ENCODE peak calls at places on chromosomes 3 and 15, in five cellular contexts. One of them, this sample, is unnamed.

GRCh38 chr3:99384596-99384995 is 253.8 kb upstream of the COL8A1 start:
- DNase-seq in astrocyte of the spinal cord: peak
- DNase-seq in H7: no peak
- DNase-seq in activated naive CD4-positive, alpha-beta T cell treated with anti-CD3 and anti-CD28 coated beads, Interleukin-2, amount 50 U/mL, for 72 hours: no peak
- DNase-seq in activated CD4-positive, alpha-beta T cell treated with anti-CD3 and anti-CD28 coated beads, Interleukin-2, amount 50 U/mL, for 24 hours: no peak
- DNase-seq in this sample: no peak

GRCh38 chr15:98382139-98382538 is 266.2 kb upstream of the IGF1R start:
- DNase-seq in astrocyte of the spinal cord: no peak
- DNase-seq in activated CD4-positive, alpha-beta T cell treated with anti-CD3 and anti-CD28 coated beads, Interleukin-2, amount 50 U/mL, for 24 hours: no peak
- DNase-seq in H7: peak
- DNase-seq in activated naive CD4-positive, alpha-beta T cell treated with anti-CD3 and anti-CD28 coated beads, Interleukin-2, amount 50 U/mL, for 72 hours: no peak
- DNase-seq in this sample: no peak

GRCh38 chr3:32177702-32178198 is 60.7 kb upstream of the CMTM8 start:
- DNase-seq in astrocyte of the spinal cord: peak
- DNase-seq in H7: peak
- DNase-seq in activated CD4-positive, alpha-beta T cell treated with anti-CD3 and anti-CD28 coated beads, Interleukin-2, amount 50 U/mL, for 24 hours: peak
- DNase-seq in activated naive CD4-positive, alpha-beta T cell treated with anti-CD3 and anti-CD28 coated beads, Interleukin-2, amount 50 U/mL, for 72 hours: peak
- DNase-seq in this sample: peak

GRCh38 chr15:50262533-50262932 is 3.0 kb downstream of the HDC start:
- DNase-seq in activated naive CD4-positive, alpha-beta T cell treated with anti-CD3 and anti-CD28 coated beads, Interleukin-2, amount 50 U/mL, for 72 hours: peak
- DNase-seq in H7: no peak
- DNase-seq in astrocyte of the spinal cord: no peak
- DNase-seq in activated CD4-positive, alpha-beta T cell treated with anti-CD3 and anti-CD28 coated beads, Interleukin-2, amount 50 U/mL, for 24 hours: no peak
- DNase-seq in this sample: no peak

GRCh38 chr3:182212479-182213076 is 500.9 kb downstream of the SOX2 start:
- DNase-seq in activated naive CD4-positive, alpha-beta T cell treated with anti-CD3 and anti-CD28 coated beads, Interleukin-2, amount 50 U/mL, for 72 hours: no peak
- DNase-seq in H7: peak
- DNase-seq in astrocyte of the spinal cord: peak
- DNase-seq in activated CD4-positive, alpha-beta T cell treated with anti-CD3 and anti-CD28 coated beads, Interleukin-2, amount 50 U/mL, for 24 hours: no peak
- DNase-seq in this sample: peak

GRCh38 chr15:100101389-100102089 is 240.2 kb downstream of the ADAMTS17 start:
- DNase-seq in activated naive CD4-positive, alpha-beta T cell treated with anti-CD3 and anti-CD28 coated beads, Interleukin-2, amount 50 U/mL, for 72 hours: no peak
- DNase-seq in activated CD4-positive, alpha-beta T cell treated with anti-CD3 and anti-CD28 coated beads, Interleukin-2, amount 50 U/mL, for 24 hours: no peak
- DNase-seq in H7: no peak
- DNase-seq in astrocyte of the spinal cord: no peak
- DNase-seq in this sample: no peak

GRCh38 chr15:60353245-60353940 is 44.4 kb downstream of the ANXA2 start:
- DNase-seq in H7: no peak
- DNase-seq in activated naive CD4-positive, alpha-beta T cell treated with anti-CD3 and anti-CD28 coated beads, Interleukin-2, amount 50 U/mL, for 72 hours: no peak
- DNase-seq in astrocyte of the spinal cord: peak
- DNase-seq in activated CD4-positive, alpha-beta T cell treated with anti-CD3 and anti-CD28 coated beads, Interleukin-2, amount 50 U/mL, for 24 hours: no peak
- DNase-seq in this sample: no peak

GRCh38 chr15:42159381-42160015 is 3.1 kb upstream of the PLA2G4F start:
- DNase-seq in astrocyte of the spinal cord: peak
- DNase-seq in H7: no peak
- DNase-seq in activated naive CD4-positive, alpha-beta T cell treated with anti-CD3 and anti-CD28 coated beads, Interleukin-2, amount 50 U/mL, for 72 hours: no peak
- DNase-seq in activated CD4-positive, alpha-beta T cell treated with anti-CD3 and anti-CD28 coated beads, Interleukin-2, amount 50 U/mL, for 24 hours: no peak
- DNase-seq in this sample: no peak

GRCh38 chr15:73694419-73694818 is 10.2 kb downstream of the CD276 start:
- DNase-seq in astrocyte of the spinal cord: peak
- DNase-seq in activated CD4-positive, alpha-beta T cell treated with anti-CD3 and anti-CD28 coated beads, Interleukin-2, amount 50 U/mL, for 24 hours: no peak
- DNase-seq in activated naive CD4-positive, alpha-beta T cell treated with anti-CD3 and anti-CD28 coated beads, Interleukin-2, amount 50 U/mL, for 72 hours: no peak
- DNase-seq in H7: no peak
- DNase-seq in this sample: no peak

This sample was measured in iPS-NIHi11.